ENCODE peak calls at places on chromosomes 6 and 20, in nine cellular contexts. M is tibial nerve; V is CD8-positive, alpha-beta memory T cell; I is tibial artery; L is CD8-positive, alpha-beta T cell; C is ovary; Y is transverse colon; F is CD4-positive, CD25-positive, alpha-beta regulatory T cell; G is heart right ventricle. N is an unnamed sample.

GRCh38 chr20:41152108-41152757 is 14.9 kb downstream of the PLCG1 start:
- DNase-seq in L (no peak), C (no peak), Y (no peak), I (no peak), V (no peak), M (no peak), G (no peak), F (no peak), N (no peak)

GRCh38 chr20:44720617-44720993 is 5.4 kb downstream of the CCN5 start:
- DNase-seq in C (no peak), M (no peak), V (no peak), Y (no peak), I (peak; percentile 77), L (no peak), G (no peak), F (no peak), N (no peak)

GRCh38 chr6:47245745-47246371 is 63.8 kb downstream of the TNFRSF21 start:
- DNase-seq in Y (no peak), M (no peak), G (no peak), V (no peak), F (no peak), I (no peak), L (no peak), C (no peak), N (no peak)

GRCh38 chr20:24768977-24769675 is 179.9 kb upstream of the CST7 start:
- DNase-seq in F (no peak), L (no peak), V (no peak), Y (no peak), M (no peak), I (no peak), C (no peak), G (no peak), N (no peak)

GRCh38 chr20:63337786-63338420 is 23.2 kb downstream of the CHRNA4 start:
- DNase-seq in G (no peak), C (no peak), I (no peak), Y (no peak), F (no peak), V (no peak), L (no peak), M (no peak), N (no peak)

GRCh38 chr6:99219788-99220187 is 129.7 kb downstream of the FAXC start:
- DNase-seq in I (no peak), F (no peak), C (no peak), Y (no peak), G (no peak), V (no peak), M (no peak), L (no peak), N (no peak)

GRCh38 chr6:41053056-41053455 is at the start of gene APOBEC2:
- DNase-seq in I (no peak), G (peak; percentile 86), V (no peak), L (no peak), M (no peak), C (no peak), Y (no peak), F (no peak), N (no peak)

GRCh38 chr20:57993738-57994431 is 234.6 kb downstream of the ANKRD60 start:
- DNase-seq in F (no peak), I (no peak), Y (no peak), L (no peak), G (no peak), M (no peak), V (no peak), C (no peak), N (no peak)

GRCh38 chr6:168908887-168909286 is 344.8 kb downstream of the THBS2 start:
- DNase-seq in G (no peak), V (no peak), Y (no peak), C (no peak), I (no peak), L (no peak), M (no peak), F (no peak), N (no peak)

GRCh38 chr6:111427341-111428116 is 55.5 kb downstream of the REV3L start:
- DNase-seq in F (peak; percentile 60), I (no peak), Y (no peak), G (no peak), M (no peak), C (no peak), V (no peak), L (no peak), N (peak; percentile 3)

DNA sequence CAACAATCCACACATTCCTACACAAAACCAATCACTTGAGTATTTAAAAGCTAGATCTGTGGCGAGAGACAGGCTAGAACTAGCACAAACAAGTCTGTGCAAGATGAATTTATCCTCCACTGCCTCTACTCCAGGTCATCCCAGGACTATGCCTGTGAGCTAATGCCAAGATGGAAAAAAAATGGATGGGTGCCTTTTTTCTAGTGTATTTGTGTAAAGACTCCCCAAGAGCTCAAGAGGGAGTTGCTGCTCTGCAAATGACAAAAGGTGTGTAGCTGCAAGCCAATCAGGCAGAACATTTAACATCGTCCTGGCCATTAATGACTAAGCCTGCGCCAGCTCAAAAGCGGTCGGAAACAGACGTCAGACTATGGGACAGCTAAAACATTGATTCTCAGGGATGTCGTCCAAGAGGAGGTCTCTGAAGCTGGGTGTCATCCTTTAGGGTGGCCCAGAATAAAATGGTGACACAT is 21.9 kb downstream of the ATXN1 start:
- DNase-seq in F (no peak), C (no peak), G (no peak), Y (no peak), M (no peak), L (no peak), V (no peak), I (no peak), N (no peak)
- H3K4me1 ChIP-seq in F (peaks cover 38% of the 10 kb centered on the region), C (peaks cover 5% of the 10 kb centered on the region), G (peaks cover 85% of the 10 kb centered on the region), Y (peaks cover 15% of the 10 kb centered on the region), M (peaks cover 27% of the 10 kb centered on the region), L (peaks cover 4% of the 10 kb centered on the region), V (peaks cover 18% of the 10 kb centered on the region), I (peaks cover 51% of the 10 kb centered on the region), N (peaks cover 62% of the 10 kb centered on the region)

GRCh38 chr6:34423254-34423653 is 2.6 kb downstream of the RPS10 start:
- DNase-seq in F (no peak), Y (no peak), I (no peak), V (no peak), C (no peak), L (no peak), M (no peak), G (no peak), N (no peak)

GRCh38 chr6:34416877-34417371 is 8.9 kb downstream of the RPS10 start:
- DNase-seq in C (no peak), F (no peak), L (no peak), I (no peak), G (no peak), M (no peak), Y (no peak), V (no peak), N (no peak)

GRCh38 chr6:34414999-34415858 is 10.6 kb downstream of the RPS10 start:
- DNase-seq in Y (peak; percentile 62), L (peak; percentile 39), M (peak; percentile 85), F (peak; percentile 73), V (peak; percentile 42), C (no peak), G (peak; percentile 75), I (peak; percentile 75), N (peak; percentile 50)

GRCh38 chr6:34412643-34413214 is 13.1 kb downstream of the RPS10 start:
- DNase-seq in V (no peak), G (no peak), L (no peak), M (no peak), F (no peak), I (no peak), Y (no peak), C (no peak), N (no peak)

GRCh38 chr6:34418367-34418766 is 7.5 kb downstream of the RPS10 start:
- DNase-seq in G (no peak), F (no peak), L (no peak), Y (no peak), M (no peak), V (no peak), I (no peak), C (no peak), N (no peak)
- H3K36me3 ChIP-seq in G (peaks cover 76% of the 10 kb centered on the region), F (peaks cover 72% of the 10 kb centered on the region), L (peaks cover 61% of the 10 kb centered on the region), Y (no peaks in the 10 kb centered on the region), M (peaks cover 29% of the 10 kb centered on the region), V (peaks cover 51% of the 10 kb centered on the region), I (peaks cover 77% of the 10 kb centered on the region), C (no peaks in the 10 kb centered on the region), N (peaks cover 61% of the 10 kb centered on the region)

DNA sequence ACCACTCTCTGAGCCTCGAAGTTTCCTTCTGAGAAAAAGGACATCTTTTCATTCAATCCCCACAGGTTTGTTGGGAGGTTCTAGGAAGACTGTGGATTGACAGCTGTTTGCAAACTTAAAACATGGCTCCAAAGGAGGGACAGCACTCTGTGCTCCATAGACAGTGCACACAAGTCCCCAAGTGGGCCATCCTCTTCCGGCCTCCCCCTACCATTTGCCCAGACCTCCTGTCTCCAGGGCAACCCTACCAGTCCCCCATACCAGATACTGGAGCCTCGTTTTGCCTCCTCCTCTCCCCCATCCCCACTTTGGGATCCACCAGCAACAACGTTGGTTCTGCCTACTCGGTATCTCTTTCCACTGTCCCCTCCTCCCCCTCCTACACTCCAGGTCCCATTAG is 8.5 kb upstream of the DLGAP4 start:
- DNase-seq in Y (no peak), V (no peak), C (no peak), M (no peak), G (no peak), I (no peak), F (no peak), L (no peak), N (no peak)
- H3K4me1 ChIP-seq in Y (no peaks in the 10 kb centered on the region), V (no peaks in the 10 kb centered on the region), C (no peaks in the 10 kb centered on the region), M (no peaks in the 10 kb centered on the region), G (no peaks in the 10 kb centered on the region), I (no peaks in the 10 kb centered on the region), F (no peaks in the 10 kb centered on the region), L (no peaks in the 10 kb centered on the region), N (no peaks in the 10 kb centered on the region)

GRCh38 chr20:60788070-60788469 is 464.0 kb upstream of the CDH4 start:
- DNase-seq in L (no peak), I (no peak), Y (no peak), G (no peak), F (no peak), V (no peak), M (no peak), C (no peak), N (no peak)

GRCh38 chr20:60787264-60787663 is 464.8 kb upstream of the CDH4 start:
- DNase-seq in Y (no peak), G (no peak), V (no peak), C (no peak), F (no peak), I (no peak), M (no peak), L (no peak), N (no peak)

GRCh38 chr20:60789399-60789798 is 462.7 kb upstream of the CDH4 start:
- DNase-seq in F (no peak), G (no peak), C (no peak), L (no peak), I (no peak), M (no peak), V (no peak), Y (no peak), N (no peak)

GRCh38 chr20:60791823-60792222 is 460.2 kb upstream of the CDH4 start:
- DNase-seq in M (no peak), Y (no peak), F (no peak), V (no peak), C (no peak), L (no peak), I (no peak), G (no peak), N (no peak)

DNA sequence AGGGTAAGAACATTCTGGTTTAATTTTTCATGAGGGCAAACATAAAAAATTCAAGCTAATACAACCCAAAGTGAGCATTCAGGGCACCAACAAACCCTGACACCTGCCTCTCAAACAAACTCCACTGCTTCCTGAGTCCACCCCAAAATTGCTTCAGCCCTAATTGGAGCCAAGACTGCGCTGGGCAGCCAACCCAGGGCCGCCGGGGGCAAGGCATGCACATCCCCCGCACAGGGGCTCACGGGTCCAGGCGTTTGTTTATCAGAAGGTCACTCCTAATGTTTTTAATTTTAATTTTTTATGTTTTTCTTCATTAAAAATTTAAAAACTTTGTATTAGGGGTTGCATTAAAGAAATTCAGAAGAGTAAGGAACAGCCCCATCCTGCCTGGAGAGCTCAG is 459.1 kb upstream of the CDH4 start:
- DNase-seq in M (no peak), C (no peak), L (no peak), F (no peak), V (no peak), G (no peak), Y (no peak), I (no peak), N (no peak)
- H3K36me3 ChIP-seq in M (no peaks in the 10 kb centered on the region), C (no peaks in the 10 kb centered on the region), L (no peaks in the 10 kb centered on the region), F (no peaks in the 10 kb centered on the region), V (no peaks in the 10 kb centered on the region), G (no peaks in the 10 kb centered on the region), Y (no peaks in the 10 kb centered on the region), I (no peaks in the 10 kb centered on the region), N (no peaks in the 10 kb centered on the region)

N was measured in CD4-positive, alpha-beta memory T cell.